ENCODE peak calls at places on chromosomes 6 and 20, in six cellular contexts. M is psoas muscle, K is HFF-Myc, H is breast epithelium, N is fibroblast of mammary gland, W is epithelial cell of esophagus. U is an unnamed sample.

GRCh38 chr20:11451793-11452291 is 465.9 kb upstream of the BTBD3 start:
- DNase-seq in M (no peak), K (no peak), H (no peak), N (peak; percentile 63), W (no peak), U (peak; percentile 16)

GRCh38 chr6:26003102-26003694 is 40.6 kb downstream of the TRIM38 start:
- DNase-seq in M (peak; percentile 57), K (no peak), H (no peak), N (peak; percentile 64), W (peak; percentile 71), U (peak; percentile 71)

GRCh38 chr6:150492507-150492906 is 107.2 kb upstream of the PLEKHG1 start:
- DNase-seq in M (no peak), K (peak; percentile 58), H (no peak), N (no peak), W (peak; percentile 66), U (no peak)

GRCh38 chr6:87357479-87358196 is 13.0 kb downstream of the C6orf163 start:
- DNase-seq in M (no peak), K (no peak), H (no peak), N (no peak), W (no peak), U (no peak)

GRCh38 chr6:144405173-144405572 is 120.0 kb downstream of the UTRN start:
- DNase-seq in M (no peak), K (no peak), H (no peak), N (peak; percentile 57), W (no peak), U (peak; percentile 87)

GRCh38 chr20:46974669-46975434 is 80.2 kb downstream of the EYA2 start:
- DNase-seq in M (no peak), K (no peak), H (peak; percentile 91), N (no peak), W (peak; percentile 94), U (no peak)

GRCh38 chr6:70547905-70548304 is 18.8 kb upstream of the SDHAF4 start:
- DNase-seq in M (no peak), K (no peak), H (no peak), N (no peak), W (no peak), U (no peak)

GRCh38 chr6:111355156-111355555 is 127.9 kb downstream of the REV3L start:
- DNase-seq in M (no peak), K (no peak), H (no peak), N (no peak), W (no peak), U (no peak)

GRCh38 chr6:4573958-4574481 is 202.2 kb upstream of the CDYL start:
- DNase-seq in M (no peak), K (no peak), H (no peak), N (peak; percentile 36), W (no peak), U (peak; percentile 88)

GRCh38 chr6:88730602-88731001 is 232.8 kb downstream of the RNGTT start:
- DNase-seq in M (no peak), K (no peak), H (no peak), N (peak; percentile 36), W (peak; percentile 17), U (peak; percentile 69)

GRCh38 chr6:137202078-137202477 is 17.1 kb downstream of the IFNGR1 start:
- DNase-seq in M (no peak), K (no peak), H (no peak), N (no peak), W (peak; percentile 28), U (no peak)

GRCh38 chr20:37994512-37994911 is 38.7 kb downstream of the TTI1 start:
- DNase-seq in M (peak; percentile 70), K (no peak), H (no peak), N (peak; percentile 75), W (peak; percentile 94), U (peak; percentile 71)

GRCh38 chr20:26208296-26209091 is 511.8 kb upstream of the ZNF337 start:
- DNase-seq in M (peak; percentile 46), K (no peak), H (no peak), N (no peak), W (peak; percentile 1), U (no peak)

GRCh38 chr20:48463916-48464315 is 363.9 kb downstream of the PREX1 start:
- DNase-seq in M (no peak), K (peak; percentile 5), H (no peak), N (peak; percentile 53), W (no peak), U (peak; percentile 48)

GRCh38 chr6:52551483-52552277 is 25.2 kb downstream of the TRAM2 start:
- DNase-seq in M (peak; percentile 79), K (no peak), H (peak; percentile 73), N (peak; percentile 79), W (peak; percentile 74), U (peak; percentile 84)

GRCh38 chr20:50344232-50345071 is 153.8 kb downstream of the CEBPB start:
- DNase-seq in M (no peak), K (no peak), H (no peak), N (no peak), W (no peak), U (no peak)

GRCh38 chr6:141848029-141848890 is 284.5 kb upstream of the GJE1 start:
- DNase-seq in M (no peak), K (no peak), H (no peak), N (no peak), W (no peak), U (no peak)

GRCh38 chr20:2879148-2879547 is 5.9 kb downstream of the PTPRA start:
- DNase-seq in M (no peak), K (peak; percentile 83), H (no peak), N (peak; percentile 95), W (peak; percentile 57), U (peak; percentile 71)

GRCh38 chr6:163031931-163032330 is 304.2 kb downstream of the PACRG start:
- DNase-seq in M (no peak), K (no peak), H (no peak), N (no peak), W (no peak), U (no peak)

GRCh38 chr20:33209789-33210188 is 7.4 kb upstream of the BPIFA3 start:
- DNase-seq in M (peak; percentile 70), K (peak; percentile 38), H (no peak), N (peak; percentile 49), W (peak; percentile 67), U (peak; percentile 66)

GRCh38 chr6:124870611-124871201 is 91.5 kb upstream of the RNF217 start:
- DNase-seq in M (no peak), K (peak; percentile 15), H (no peak), N (peak; percentile 62), W (peak; percentile 56), U (peak; percentile 75)

GRCh38 chr20:32810941-32811340 is 8.8 kb upstream of the MAPRE1 start:
- DNase-seq in M (no peak), K (no peak), H (no peak), N (no peak), W (no peak), U (no peak)

GRCh38 chr6:165922309-165922794 is 245.3 kb downstream of the TBXT start:
- DNase-seq in M (no peak), K (no peak), H (no peak), N (no peak), W (no peak), U (peak; percentile 86)
- TF ChIP-seq CTCF in M (no peak), K (no peak), H (no peak), N (no peak), W (no peak), U (no peak)

DNA sequence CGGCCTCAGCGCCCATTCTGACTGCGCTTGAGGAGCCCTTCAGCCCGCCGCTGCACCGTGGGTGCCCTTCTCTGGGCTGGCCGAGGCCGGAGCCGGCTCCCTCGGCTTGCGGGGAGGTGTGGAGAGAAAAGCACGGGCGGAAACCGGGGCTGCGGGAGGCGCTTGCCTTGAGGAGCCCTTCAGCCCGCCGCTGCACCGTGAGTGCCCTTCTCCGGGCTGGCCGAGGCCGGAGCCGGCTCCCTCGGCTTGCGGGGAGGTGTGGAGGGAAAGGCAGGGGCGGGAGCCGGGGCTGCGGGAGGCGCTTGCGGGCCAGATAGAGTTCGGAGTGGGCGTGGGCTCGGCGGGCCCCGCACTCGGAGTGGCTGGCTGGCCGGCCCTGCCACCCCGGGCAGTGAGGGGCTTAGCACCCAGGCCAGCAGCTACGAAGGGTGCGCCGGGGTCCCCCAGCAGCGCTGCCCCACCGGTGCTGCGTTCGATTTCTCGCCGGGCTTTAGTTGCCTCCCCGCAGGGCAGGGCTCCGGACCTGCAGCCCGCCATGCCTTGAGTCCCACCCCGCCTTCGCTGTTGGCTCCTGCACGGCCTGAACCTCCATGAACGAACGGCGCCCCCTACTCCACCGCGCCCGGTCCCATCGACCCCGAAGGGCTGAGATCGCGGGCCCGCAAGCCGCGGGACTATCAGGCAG is 45.7 kb upstream of the MCUR1 start:
- DNase-seq in M (no peak), K (no peak), H (no peak), N (no peak), W (no peak), U (no peak)
- H3K4me3 ChIP-seq in M (peak overlapping the region; percentile 51), K (no peak overlapping the region), H (peak overlapping the region; percentile 64), N (peak overlapping the region; percentile 3), W (peak overlapping the region; percentile 21), U (peak overlapping the region; percentile 17)

DNA sequence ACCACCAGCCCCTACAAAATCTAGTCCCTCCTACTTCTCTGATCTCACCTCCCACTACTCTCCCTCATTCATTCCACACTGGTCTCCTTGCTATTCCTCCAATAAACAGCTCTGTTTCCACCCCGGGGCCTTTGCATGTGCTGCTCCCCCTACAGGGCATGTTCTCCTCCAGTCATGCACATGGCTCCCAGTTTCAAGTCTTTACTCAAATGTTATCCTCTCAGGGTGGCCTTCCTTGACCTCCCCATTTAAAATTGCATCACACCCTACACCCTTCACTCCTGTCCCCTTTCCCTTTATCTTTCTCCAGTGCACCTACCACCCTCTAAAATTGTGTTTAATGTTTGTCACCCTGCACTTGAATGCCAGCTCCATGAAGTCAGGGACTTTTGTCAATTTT is 174.5 kb downstream of the MRPL14 start:
- DNase-seq in M (peak; percentile 52), K (no peak), H (no peak), N (no peak), W (no peak), U (no peak)
- TF ChIP-seq CTCF in M (peak; percentile 8), K (peak; percentile 38), H (no peak), N (peak; percentile 21), W (peak; percentile 5), U (peak; percentile 30)

GRCh38 chr6:50816115-50816675 is 2.5 kb upstream of the TFAP2B start:
- DNase-seq in M (peak; percentile 72), K (peak; percentile 30), H (peak; percentile 73), N (peak; percentile 71), W (peak; percentile 82), U (peak; percentile 78)

GRCh38 chr6:50817638-50817950 is 1.1 kb upstream of the TFAP2B start:
- DNase-seq in M (no peak), K (no peak), H (no peak), N (no peak), W (no peak), U (no peak)

GRCh38 chr6:50816947-50817637 is 1.6 kb upstream of the TFAP2B start:
- DNase-seq in M (no peak), K (no peak), H (no peak), N (no peak), W (no peak), U (no peak)

GRCh38 chr6:50818673-50819072 is at the start of gene TFAP2B:
- DNase-seq in M (no peak), K (no peak), H (no peak), N (no peak), W (no peak), U (no peak)

DNA sequence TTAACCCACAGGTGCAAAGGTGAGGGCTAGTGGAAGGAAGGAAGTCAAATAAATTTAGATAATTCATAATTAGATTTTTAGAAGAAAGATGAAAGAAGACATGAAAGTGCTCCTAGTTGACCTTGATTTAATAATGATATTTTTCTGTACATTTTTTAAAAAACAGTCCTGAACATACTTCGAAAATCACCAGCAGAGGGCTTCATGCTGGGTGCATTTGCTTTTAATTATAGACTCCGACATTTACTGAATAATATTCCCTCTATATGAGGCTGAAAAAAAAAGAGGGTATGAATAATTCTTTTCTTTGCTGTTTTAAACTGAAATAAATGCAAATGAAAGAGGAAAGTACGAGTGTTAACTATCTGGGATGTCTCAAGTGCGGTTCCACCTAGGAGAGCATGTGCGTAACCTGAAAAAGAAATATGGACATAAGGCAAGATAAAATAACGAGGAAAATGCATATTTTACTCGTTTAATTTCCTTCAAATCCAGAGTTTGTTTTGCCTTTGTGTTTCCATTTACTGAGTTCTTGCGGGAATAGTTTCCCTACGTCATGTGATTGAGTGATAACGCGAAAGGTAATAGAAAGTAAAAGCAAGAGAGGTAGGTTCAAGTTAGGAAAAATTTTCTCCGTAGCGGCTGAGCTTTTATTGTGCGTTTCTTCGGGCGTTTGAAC is 3.1 kb upstream of the TFAP2B start:
- DNase-seq in M (no peak), K (no peak), H (no peak), N (peak; percentile 15), W (peak; percentile 22), U (peak; percentile 30)
- H3K4me3 ChIP-seq in M (peak overlapping the region; percentile 59), K (peak overlapping the region; percentile 33), H (peak overlapping the region; percentile 64), N (peak overlapping the region; percentile 47), W (peak overlapping the region; percentile 62), U (peak overlapping the region; percentile 65)

U was measured in fibroblast of pulmonary artery.